ENCODE peak calls at places on chromosome 20, in five cellular contexts. Y, E, I, U and N are unnamed samples.

GRCh38 chr20:41956316-41957050 is 338.3 kb upstream of the CHD6 start:
- DNase-seq in E (no peak), I (no peak), Y (peak; percentile 4), U (no peak), N (no peak)

GRCh38 chr20:43919686-43920403 is 5.2 kb downstream of the TOX2 start:
- DNase-seq in E (no peak), Y (no peak), I (no peak), U (no peak), N (no peak)

GRCh38 chr20:62742979-62743776 is 34.5 kb downstream of the NTSR1 start:
- DNase-seq in U (no peak), E (no peak), I (no peak), Y (no peak), N (no peak)

GRCh38 chr20:38199506-38200390 is 34.7 kb upstream of the TGM2 start:
- DNase-seq in Y (no peak), U (no peak), E (no peak), I (no peak), N (no peak)

GRCh38 chr20:36461600-36462439 is 79.5 kb upstream of the MYL9 start:
- DNase-seq in I (no peak), E (peak; percentile 42), U (no peak), Y (peak; percentile 76), N (peak; percentile 79)

GRCh38 chr20:8132015-8132631 is at the start of gene PLCB1:
- DNase-seq in I (peak; percentile 13), E (peak; percentile 84), Y (peak; percentile 88), U (peak; percentile 66), N (peak; percentile 93)

GRCh38 chr20:4159765-4160490 is 144.6 kb upstream of the RNF24 start:
- DNase-seq in E (no peak), Y (no peak), I (no peak), U (no peak), N (no peak)

GRCh38 chr20:2558581-2559301 is 22.4 kb downstream of the TMC2 start:
- DNase-seq in U (no peak), E (no peak), Y (no peak), I (no peak), N (no peak)

GRCh38 chr20:39645130-39645529 is 683.0 kb downstream of the DHX35 start:
- DNase-seq in I (no peak), Y (peak; percentile 6), U (no peak), E (peak; percentile 28), N (no peak)

GRCh38 chr20:37319120-37319717 is 26.7 kb upstream of the SRC start:
- DNase-seq in U (no peak), E (no peak), I (no peak), Y (no peak), N (no peak)

GRCh38 chr20:11992426-11992825 is 74.7 kb downstream of the BTBD3 start:
- DNase-seq in U (no peak), E (no peak), Y (no peak), I (no peak), N (no peak)

GRCh38 chr20:46406986-46407670 is 713 bp upstream of the ELMO2 start:
- DNase-seq in U (no peak), I (peak; percentile 19), E (no peak), Y (peak; percentile 48), N (peak; percentile 66)

GRCh38 chr20:37565134-37565811 is 37.6 kb upstream of the BLCAP start:
- DNase-seq in I (no peak), U (no peak), E (no peak), Y (no peak), N (no peak)

GRCh38 chr20:41352666-41353065 is 12.0 kb downstream of the LPIN3 start:
- DNase-seq in E (no peak), I (no peak), Y (no peak), U (no peak), N (no peak)

GRCh38 chr20:36467076-36467999 is 74.0 kb upstream of the MYL9 start:
- DNase-seq in Y (peak; percentile 51), I (no peak), E (no peak), U (no peak), N (peak; percentile 63)

GRCh38 chr20:1793821-1794220 is 101.4 kb upstream of the SIRPA start:
- DNase-seq in I (no peak), U (no peak), E (no peak), Y (no peak), N (no peak)

GRCh38 chr20:62755817-62756724 is 40.2 kb upstream of the MRGBP start:
- DNase-seq in U (no peak), Y (no peak), E (no peak), I (no peak), N (peak; percentile 18)

GRCh38 chr20:32999603-33000250 is 4.5 kb downstream of the SUN5 start:
- DNase-seq in Y (no peak), E (no peak), I (no peak), U (no peak), N (no peak)

GRCh38 chr20:830011-830521 is 3.4 kb upstream of the FAM110A start:
- DNase-seq in U (peak; percentile 27), I (no peak), E (no peak), Y (no peak), N (no peak)

GRCh38 chr20:38060536-38060935 is 27.0 kb downstream of the RPRD1B start:
- DNase-seq in I (no peak), E (no peak), U (no peak), Y (no peak), N (no peak)

GRCh38 chr20:48632825-48633619 is 194.8 kb downstream of the PREX1 start:
- DNase-seq in Y (no peak), I (no peak), U (no peak), E (no peak), N (no peak)

DNA sequence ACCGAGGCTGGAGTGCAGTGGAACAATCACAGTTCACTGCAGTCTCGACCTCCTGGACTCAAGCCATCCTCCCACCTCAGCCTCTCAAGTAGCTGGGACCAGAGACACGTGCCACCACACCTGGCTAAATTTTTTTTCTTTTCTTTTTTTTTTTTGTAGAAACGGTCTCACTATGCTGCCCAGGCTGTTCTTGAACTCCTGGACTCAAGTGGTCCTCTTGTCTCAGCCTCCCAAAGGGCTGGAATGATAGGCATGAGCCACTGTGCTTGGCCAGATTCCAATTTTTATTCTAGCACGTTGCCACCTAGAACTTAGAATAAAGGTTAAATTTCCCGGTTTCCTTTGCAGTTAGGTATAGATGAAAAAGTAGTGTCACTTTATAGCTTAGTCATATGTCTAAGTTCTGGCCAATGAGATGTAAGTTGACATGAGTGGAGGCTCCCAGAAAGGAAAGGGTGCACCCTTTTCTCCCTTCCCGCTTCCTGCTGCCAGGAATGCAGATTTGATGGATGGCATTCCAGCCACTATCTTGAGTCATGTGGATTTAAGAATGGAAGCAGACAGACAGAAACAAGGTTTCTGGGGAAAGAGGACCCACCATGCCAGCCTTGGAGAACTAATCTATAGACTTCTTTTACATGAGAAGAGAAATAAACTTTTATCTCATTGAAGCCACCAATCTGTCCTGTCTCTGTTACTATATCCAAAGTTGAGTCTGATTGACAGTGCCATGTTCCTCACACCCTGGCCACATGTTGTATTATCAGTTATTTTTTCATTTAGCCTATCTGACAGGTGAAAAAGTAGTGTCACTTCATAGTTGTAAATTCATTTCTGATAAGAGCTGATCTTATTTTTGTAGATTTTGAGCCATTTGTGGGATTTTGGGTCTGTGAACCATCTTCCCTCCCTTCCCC is 60.6 kb upstream of the NCOA3 start:
- DNase-seq in I (no peak), Y (no peak), U (no peak), E (no peak), N (no peak)
- TF ChIP-seq CTCF in I (no peak), Y (no peak), U (no peak), E (no peak), N (no peak)

DNA sequence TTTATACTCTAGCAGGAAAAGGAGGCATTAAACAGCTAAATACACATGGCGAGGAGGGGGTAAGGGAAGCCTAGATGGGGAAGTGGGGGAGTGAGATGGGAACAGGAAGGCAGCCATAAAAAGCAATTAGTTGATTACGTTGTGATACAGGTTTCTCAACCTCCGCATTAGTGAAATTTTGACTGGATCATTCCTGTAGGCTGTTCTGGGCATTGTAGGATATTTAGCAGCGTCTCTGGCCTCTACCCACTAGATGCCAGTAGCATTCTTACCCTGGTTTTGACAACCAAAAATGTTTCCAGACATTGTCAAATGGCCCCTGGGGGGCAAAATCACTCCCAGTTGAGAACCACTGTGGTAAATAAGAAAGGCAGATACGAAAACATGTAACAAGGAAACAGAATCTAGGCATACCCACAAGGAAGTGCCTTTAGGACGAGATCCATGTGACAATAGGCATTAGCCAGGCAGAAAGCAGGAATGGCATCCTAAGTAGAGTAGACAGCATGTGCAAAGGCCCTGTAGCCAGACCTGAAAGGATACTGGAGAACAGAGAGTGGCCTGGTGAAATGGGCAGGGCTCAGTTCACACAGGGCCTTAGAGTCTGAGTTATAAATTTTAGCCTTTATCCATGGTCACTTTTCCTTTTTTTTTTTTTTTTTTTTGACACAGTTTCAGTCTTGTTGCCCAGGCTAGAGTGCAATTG is 25.8 kb upstream of the PTPN1 start:
- DNase-seq in E (no peak), Y (no peak), I (no peak), U (no peak), N (no peak)
- TF ChIP-seq CTCF in E (no peak), Y (no peak), I (no peak), U (no peak), N (no peak)

DNA sequence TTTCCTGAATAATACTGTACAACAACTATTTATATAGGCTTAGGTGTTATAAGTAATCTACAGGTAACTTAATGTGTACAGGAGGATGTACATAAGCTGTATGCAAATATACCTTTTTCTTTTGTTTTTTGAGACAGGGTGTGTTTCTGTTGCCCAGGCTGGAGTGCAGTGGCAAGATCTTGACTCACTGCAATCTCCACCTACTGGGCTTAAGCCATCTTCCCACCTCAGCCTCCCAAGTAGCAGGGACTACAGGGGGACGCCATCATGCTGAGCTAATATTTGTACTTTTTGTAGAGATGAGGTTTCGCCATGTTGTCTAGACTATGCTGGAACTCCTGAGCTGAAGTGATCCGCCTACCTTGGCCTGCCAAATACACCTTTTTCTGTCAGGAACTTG is 191.7 kb upstream of the ZNF217 start:
- DNase-seq in Y (no peak), I (no peak), U (no peak), E (no peak), N (no peak)
- TF ChIP-seq CTCF in Y (no peak), I (no peak), U (no peak), E (no peak), N (no peak)

GRCh38 chr20:17612975-17613327 is 43.1 kb downstream of the DSTN start:
- DNase-seq in E (no peak), Y (no peak), U (no peak), I (no peak), N (no peak)

GRCh38 chr20:17611290-17611539 is 41.3 kb downstream of the DSTN start:
- DNase-seq in E (no peak), Y (no peak), U (no peak), I (no peak), N (no peak)

GRCh38 chr20:17610566-17611289 is 40.9 kb downstream of the DSTN start:
- DNase-seq in E (no peak), I (no peak), Y (no peak), U (no peak), N (no peak)

GRCh38 chr20:17612287-17612974 is 42.6 kb downstream of the DSTN start:
- DNase-seq in I (no peak), E (no peak), Y (no peak), U (no peak), N (peak; percentile 42)

DNA sequence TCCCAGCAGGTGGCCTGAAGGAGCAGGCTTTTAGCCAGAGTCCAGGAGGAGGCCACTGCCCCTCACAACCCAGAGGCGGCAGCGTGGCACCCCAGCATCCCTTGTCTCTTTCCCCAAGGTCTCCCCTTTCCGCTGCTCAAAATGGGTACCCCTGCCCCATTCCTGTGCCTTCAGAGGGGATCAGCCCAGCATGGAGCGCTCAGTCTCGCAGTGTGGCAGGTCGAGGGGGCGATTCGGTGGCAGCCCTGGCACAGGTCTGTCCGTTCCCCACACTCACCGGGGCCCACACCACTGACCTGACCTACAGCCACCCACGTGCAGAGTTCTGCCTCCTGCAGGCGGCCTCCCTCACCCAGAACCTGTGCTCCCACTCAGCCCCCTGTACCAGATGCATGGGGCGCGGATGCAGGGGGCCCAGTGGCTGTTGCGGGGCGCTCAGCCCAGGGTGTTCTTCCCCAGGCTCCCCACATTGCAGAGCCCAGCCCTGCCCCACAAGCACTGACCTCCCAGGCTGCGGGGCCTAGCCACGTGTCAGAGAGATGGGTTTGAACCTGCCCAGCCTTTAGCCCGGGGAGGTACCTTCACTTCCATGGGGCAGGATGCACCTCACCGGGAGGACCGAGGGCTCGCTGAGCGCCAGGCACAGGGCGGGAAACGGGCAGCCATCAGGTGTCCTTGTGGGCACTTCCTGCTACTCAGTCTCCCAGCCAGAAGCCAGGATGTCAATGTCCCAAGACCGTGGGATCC is 41.8 kb downstream of the DSTN start:
- DNase-seq in Y (no peak), I (peak; percentile 6), E (no peak), U (no peak), N (peak; percentile 58)
- TF ChIP-seq CTCF in Y (peak; percentile 3), I (peak; percentile 54), E (peak; percentile 51), U (peak; percentile 40), N (no peak)